ENCODE peak calls at places on chromosomes 3 and 15, in five cellular contexts. F is psoas muscle, Q is Peyer's patch, U is ascending aorta, Y is endodermal cell. E is an unnamed sample. For H3K9me3, the result is how much of the 10 kb centered on the place peaks cover.

GRCh38 chr15:95972136-95972553 is 358.4 kb upstream of the NR2F2 start:
- DNase-seq in F (no peak), Q (no peak), U (no peak), Y (no peak), E (no peak)

GRCh38 chr3:14863324-14864100 is 44.8 kb downstream of the FGD5 start:
- DNase-seq in F (no peak), Q (no peak), U (no peak), Y (peak), E (no peak)

GRCh38 chr3:13939206-13939605 is 59.3 kb upstream of the WNT7A start:
- DNase-seq in F (no peak), Q (no peak), U (no peak), Y (no peak), E (no peak)

GRCh38 chr3:150348500-150348899 is 59.6 kb upstream of the TSC22D2 start:
- DNase-seq in F (no peak), Q (no peak), U (no peak), Y (no peak), E (no peak)

GRCh38 chr3:163916596-163917560 is 1161.4 kb downstream of the SI start:
- DNase-seq in F (no peak), Q (no peak), U (no peak), Y (peak), E (no peak)

GRCh38 chr3:69319652-69320051 is 66.2 kb downstream of the FRMD4B start:
- DNase-seq in F (no peak), Q (no peak), U (no peak), Y (no peak), E (no peak)

GRCh38 chr3:182967218-182968204 is 12.8 kb downstream of the DCUN1D1 start:
- DNase-seq in F (no peak), Q (no peak), U (no peak), Y (no peak), E (peak)

GRCh38 chr15:75620776-75621536 is 4.6 kb downstream of the SNUPN start:
- DNase-seq in F (peak), Q (no peak), U (peak), Y (no peak), E (no peak)

GRCh38 chr3:127733781-127734180 is 61.0 kb downstream of the ABTB1 start:
- DNase-seq in F (no peak), Q (no peak), U (no peak), Y (no peak), E (no peak)

GRCh38 chr3:14463330-14464216 is 61.2 kb downstream of the SLC6A6 start:
- DNase-seq in F (no peak), Q (no peak), U (no peak), Y (peak), E (no peak)

DNA sequence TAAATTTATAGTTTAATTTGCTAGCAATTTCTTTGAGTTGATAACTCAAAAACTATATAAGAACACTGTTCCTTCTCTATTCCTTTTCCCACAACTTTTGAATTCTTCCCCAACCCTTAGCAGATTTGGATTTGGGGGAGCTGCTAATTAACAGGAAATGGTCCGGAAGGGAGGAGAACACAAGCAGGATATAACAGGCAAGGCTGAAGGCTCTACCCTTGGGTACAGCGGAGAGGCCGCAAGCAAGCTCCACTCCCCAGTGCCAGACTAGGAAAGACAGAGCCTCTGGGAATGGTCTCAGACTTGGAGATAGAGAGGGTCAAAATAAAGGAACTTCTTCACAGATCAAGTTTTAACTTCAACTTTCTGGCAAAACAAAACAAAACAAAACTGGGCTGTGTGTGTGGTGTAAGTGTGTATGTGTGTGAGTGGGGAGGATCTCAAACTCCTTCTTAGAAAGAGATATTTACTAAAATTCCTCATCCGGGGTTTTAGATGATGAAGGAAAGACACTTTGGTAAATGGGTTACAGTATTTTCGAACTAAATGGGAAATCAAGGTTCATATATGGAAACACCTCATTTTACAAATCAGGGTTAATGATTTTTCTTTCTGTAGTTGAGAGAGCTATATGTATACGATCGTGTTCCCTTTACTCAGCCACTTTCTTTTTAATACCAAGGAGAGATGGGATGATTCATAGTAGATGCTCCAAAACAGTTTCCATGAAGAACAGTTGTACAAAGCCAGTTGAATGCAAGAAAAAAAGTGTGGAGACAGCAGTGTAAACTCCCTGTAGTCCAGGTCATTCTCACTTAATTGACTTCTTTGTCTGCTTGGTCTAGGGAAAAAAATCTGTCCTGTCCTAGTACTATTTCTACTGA is 161.1 kb downstream of the TP63 start:
- DNase-seq in F (no peak), Q (no peak), U (no peak), Y (no peak), E (no peak)
- H3K27ac ChIP-seq in F (no peak), Q (no peak), U (no peak), Y (no peak), E (no peak)

GRCh38 chr15:56232058-56232457 is 11.6 kb downstream of the RFX7 start:
- DNase-seq in F (no peak), Q (no peak), U (no peak), Y (no peak), E (no peak)
- H3K9me3 ChIP-seq in F (under half), Q (under half), U (under half), Y (half or more), E (under half)

GRCh38 chr15:63439536-63440264 is 58.1 kb upstream of the CA12 start:
- DNase-seq in F (no peak), Q (no peak), U (no peak), Y (no peak), E (no peak)

GRCh38 chr15:63440265-63440648 is 58.6 kb upstream of the CA12 start:
- DNase-seq in F (no peak), Q (no peak), U (no peak), Y (no peak), E (no peak)

GRCh38 chr15:63435416-63435815 is 53.8 kb upstream of the CA12 start:
- DNase-seq in F (no peak), Q (no peak), U (no peak), Y (peak), E (no peak)

GRCh38 chr15:63434567-63435219 is 53.0 kb upstream of the CA12 start:
- DNase-seq in F (no peak), Q (no peak), U (no peak), Y (peak), E (no peak)

DNA sequence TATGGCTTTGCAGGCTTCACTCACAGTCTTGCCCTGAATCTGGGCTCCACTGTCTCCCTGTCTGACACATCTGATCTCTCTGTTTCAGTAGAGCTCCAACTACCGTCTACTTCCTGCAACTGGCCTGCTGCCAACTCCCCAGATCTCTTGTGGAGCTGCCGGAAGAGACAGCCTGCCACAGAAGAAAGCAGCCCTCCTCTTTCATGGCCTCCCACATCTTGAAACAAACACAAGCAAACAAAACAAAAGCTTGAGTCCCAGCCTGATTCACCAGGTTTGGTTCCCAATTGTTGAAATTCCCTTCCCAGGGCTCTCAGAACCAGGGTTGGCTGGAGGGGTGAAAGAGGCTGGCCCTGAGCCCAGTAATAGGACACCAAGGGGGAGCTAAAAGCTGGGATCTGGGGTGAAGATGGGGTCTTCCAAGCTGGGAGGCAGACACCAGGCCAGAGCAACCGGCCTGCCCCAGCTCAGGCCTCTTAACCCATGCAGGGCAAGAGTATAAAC is 55.3 kb upstream of the CA12 start:
- DNase-seq in F (peak), Q (peak), U (no peak), Y (peak), E (peak)
- H3K4me3 ChIP-seq in F (no peak), Q (no peak), U (no peak), Y (no peak), E (peak)

DNA sequence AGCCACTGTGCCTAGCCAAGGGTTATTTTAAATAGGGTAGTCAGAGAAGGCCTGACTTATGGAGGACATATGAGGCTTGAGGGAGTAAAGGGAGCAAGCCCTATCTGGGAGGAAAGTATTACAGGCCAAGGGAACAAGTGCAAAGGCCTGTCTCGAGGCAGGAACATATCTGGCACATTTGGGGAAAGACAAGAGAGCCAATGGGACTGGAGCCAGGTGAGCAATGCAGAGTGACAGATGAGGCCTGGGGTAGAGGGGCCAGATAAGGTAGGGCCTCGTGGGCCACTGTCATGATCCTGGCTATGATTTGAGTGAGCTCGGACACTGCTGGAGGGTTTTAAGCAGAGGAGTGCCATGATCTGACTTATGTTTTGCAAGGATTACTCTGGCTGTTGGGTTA is 43.8 kb downstream of the DCP1A start:
- DNase-seq in F (peak), Q (no peak), U (no peak), Y (no peak), E (no peak)
- H3K27ac ChIP-seq in F (peak), Q (no peak), U (no peak), Y (no peak), E (no peak)

DNA sequence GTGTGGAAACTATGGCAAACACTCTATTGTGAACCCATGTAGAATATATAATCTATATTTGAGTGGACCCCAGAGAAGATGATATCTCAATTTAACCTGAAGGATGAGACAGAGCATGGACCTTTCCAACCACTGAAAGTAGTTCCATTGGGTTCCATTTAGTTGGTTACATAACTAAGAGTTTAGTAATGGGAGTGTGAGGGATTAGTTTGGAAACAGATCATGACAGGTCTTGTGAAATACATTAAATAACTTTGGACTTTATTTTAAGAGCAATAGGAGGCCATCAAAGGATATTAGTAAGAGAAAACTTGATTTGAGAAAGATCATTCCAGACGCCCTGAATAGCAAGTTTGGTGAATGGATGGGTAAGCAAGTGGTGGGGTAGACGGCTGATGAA is 487.2 kb upstream of the ROBO2 start:
- DNase-seq in F (no peak), Q (no peak), U (no peak), Y (no peak), E (no peak)
- H3K9me3 ChIP-seq in F (under half), Q (under half), U (under half), Y (under half), E (under half)

DNA sequence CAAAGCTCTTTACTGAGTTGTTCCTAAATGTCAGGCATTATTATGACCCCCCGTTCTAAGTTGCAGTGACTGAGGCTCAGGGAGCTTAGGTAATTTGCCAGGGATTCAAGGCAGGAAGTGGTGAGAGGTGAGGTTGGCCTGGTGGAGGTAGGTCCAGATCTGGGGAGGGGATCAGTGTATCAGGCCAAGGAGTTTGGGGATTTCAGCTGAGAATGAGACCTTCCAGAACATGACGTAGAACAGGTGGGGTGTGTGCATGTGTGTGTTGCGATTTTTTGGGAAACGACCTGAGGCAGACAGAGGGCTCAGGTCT is 41.1 kb upstream of the MRPS22 start:
- DNase-seq in F (no peak), Q (no peak), U (no peak), Y (no peak), E (no peak)
- H3K4me3 ChIP-seq in F (no peak), Q (no peak), U (no peak), Y (no peak), E (no peak)

DNA sequence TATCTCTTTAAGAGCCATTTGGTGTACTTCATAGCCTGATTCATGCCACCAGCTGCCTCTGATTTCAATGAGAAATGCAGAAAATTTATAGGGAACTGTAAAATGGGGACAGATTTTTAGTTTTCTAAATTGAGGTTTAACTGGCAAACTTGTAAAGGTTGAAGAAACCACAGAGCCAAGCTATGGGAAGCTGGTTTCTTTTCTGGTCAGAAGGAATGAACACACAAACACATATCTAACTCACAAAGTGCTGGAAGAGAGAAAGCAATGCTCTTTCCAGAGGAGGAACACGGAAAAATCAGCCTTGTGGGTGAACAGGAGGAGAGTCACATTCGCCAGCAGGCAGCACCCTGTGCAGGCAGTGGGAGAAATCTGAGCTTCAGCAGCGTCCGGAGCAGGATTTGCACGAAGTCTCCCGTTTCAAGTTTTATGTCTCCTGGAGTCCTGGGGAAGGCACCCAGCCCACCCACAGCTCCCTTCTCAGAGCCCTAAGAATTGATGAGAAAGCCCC is 481 bp downstream of the MASP1 start:
- DNase-seq in F (no peak), Q (no peak), U (no peak), Y (no peak), E (no peak)
- H3K27ac ChIP-seq in F (no peak), Q (no peak), U (peak), Y (peak), E (no peak)

DNA sequence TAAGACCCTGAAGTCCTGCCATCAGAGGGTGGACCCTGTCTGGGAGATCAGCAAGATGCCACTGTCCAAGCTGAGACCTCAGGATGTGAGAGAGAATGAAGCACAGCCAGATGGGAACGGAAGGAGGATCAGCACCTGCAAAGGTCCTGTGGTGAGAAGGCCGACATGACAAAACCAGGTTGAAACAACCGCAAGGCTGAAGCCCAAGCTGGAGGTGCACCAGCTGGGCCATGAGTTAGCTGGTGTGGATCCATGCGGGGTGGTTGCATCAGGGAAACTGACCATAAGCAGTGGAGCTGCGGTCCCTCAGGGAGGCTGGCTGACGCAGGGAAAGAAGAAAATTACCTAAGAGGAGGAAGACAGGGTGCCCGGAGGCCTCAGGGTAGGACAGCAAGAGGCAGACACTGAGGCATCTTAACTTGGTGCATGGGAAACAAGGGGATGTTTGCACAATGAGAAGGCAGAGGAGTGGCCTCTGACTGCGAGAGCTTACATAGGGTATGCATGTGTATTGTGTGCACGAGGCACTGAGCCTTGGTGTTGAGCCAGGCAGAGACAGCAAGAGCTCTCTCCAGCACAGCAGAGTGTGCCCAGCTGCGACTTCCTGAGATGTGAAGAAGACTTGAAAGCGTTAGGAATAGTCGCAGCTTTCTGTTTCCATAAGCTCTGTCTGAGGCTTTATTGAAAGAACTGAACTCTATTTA is 497.7 kb downstream of the OCA2 start:
- DNase-seq in F (no peak), Q (no peak), U (no peak), Y (no peak), E (no peak)
- H3K9me3 ChIP-seq in F (under half), Q (under half), U (under half), Y (under half), E (under half)